ENCODE peak calls at places on chromosomes 4 and X, in eight cellular contexts. O, G, F, Z, T, H, Q and A are unnamed samples. For H3K4me1, the result is how much of the 10 kb centered on the place peaks cover.

GRCh38 chr4:42326524-42326923 is 70.8 kb upstream of the SHISA3 start:
- DNase-seq in G (no peak), T (no peak), Q (no peak), H (no peak), Z (no peak), F (no peak), O (no peak), A (no peak)

GRCh38 chr4:84258905-84259830 is 239.9 kb downstream of the NKX6-1 start:
- DNase-seq in Z (no peak), F (no peak), T (no peak), G (no peak), Q (no peak), H (no peak), O (peak), A (no peak)

GRCh38 chr4:174490356-174490969 is 31.8 kb downstream of the HPGD start:
- DNase-seq in T (no peak), F (no peak), G (no peak), H (no peak), Q (no peak), O (no peak), Z (no peak), A (no peak)

GRCh38 chr4:54683616-54684346 is 26.0 kb downstream of the KIT start:
- DNase-seq in F (no peak), Z (no peak), Q (no peak), O (no peak), H (peak), G (no peak), T (no peak), A (peak)

GRCh38 chr4:11259837-11260236 is 168.9 kb downstream of the HS3ST1 start:
- DNase-seq in G (no peak), Q (no peak), O (no peak), F (no peak), Z (no peak), T (no peak), H (no peak), A (no peak)

GRCh38 chr4:85979276-85979675 is 380.6 kb downstream of the MAPK10 start:
- DNase-seq in F (no peak), Q (no peak), G (no peak), O (no peak), T (no peak), Z (no peak), H (no peak), A (no peak)

GRCh38 chr4:1330761-1331590 is 16.0 kb upstream of the UVSSA start:
- DNase-seq in O (no peak), T (no peak), Z (no peak), G (peak), Q (no peak), F (peak), H (no peak), A (peak)

GRCh38 chr4:146095091-146095690 is 80.3 kb upstream of the LSM6 start:
- DNase-seq in T (no peak), F (no peak), H (peak), O (peak), Q (no peak), G (no peak), Z (no peak), A (no peak)

GRCh38 chr4:158741622-158742021 is 18.4 kb upstream of the PPID start:
- DNase-seq in G (no peak), O (no peak), Z (no peak), Q (no peak), F (no peak), T (no peak), H (no peak), A (no peak)

GRCh38 chr4:22962186-22962786 is 269.5 kb downstream of the GBA3 start:
- DNase-seq in G (no peak), F (no peak), Z (no peak), Q (no peak), O (peak), T (no peak), H (peak), A (no peak)

GRCh38 chr4:81198151-81198550 is 16.9 kb downstream of the PRKG2 start:
- DNase-seq in H (peak), Q (no peak), F (peak), T (no peak), Z (peak), G (no peak), O (no peak), A (peak)

GRCh38 chrX:64204701-64205440 is 637 bp downstream of the AMER1 start:
- DNase-seq in O (peak), F (peak), G (no peak), Q (peak), Z (peak), H (peak), T (peak), A (peak)

GRCh38 chr4:184648220-184649025 is 824 bp downstream of the CASP3 start:
- DNase-seq in T (peak), G (peak), F (peak), H (peak), Q (peak), O (peak), Z (peak), A (peak)

GRCh38 chr4:44725166-44725565 is 1.2 kb downstream of the GNPDA2 start:
- DNase-seq in F (no peak), G (no peak), T (no peak), H (no peak), Z (no peak), O (peak), Q (no peak), A (no peak)

GRCh38 chr4:105022811-105023667 is 123.6 kb upstream of the TET2 start:
- DNase-seq in Q (no peak), F (no peak), O (no peak), T (no peak), H (no peak), Z (peak), G (no peak), A (no peak)

GRCh38 chr4:186789671-186790070 is 66.0 kb upstream of the FAT1 start:
- DNase-seq in H (no peak), G (no peak), Z (no peak), O (no peak), Q (no peak), F (no peak), T (no peak), A (no peak)

GRCh38 chr4:128782076-128782715 is 27.3 kb upstream of the JADE1 start:
- DNase-seq in H (no peak), Z (no peak), T (no peak), Q (no peak), G (peak), F (no peak), O (no peak), A (no peak)

GRCh38 chr4:13921805-13922204 is 294.3 kb upstream of the BOD1L1 start:
- DNase-seq in G (no peak), H (no peak), Z (no peak), T (no peak), Q (no peak), O (peak), F (no peak), A (no peak)

GRCh38 chr4:138051157-138051556 is 191.0 kb downstream of the SLC7A11 start:
- DNase-seq in G (no peak), T (no peak), F (no peak), H (no peak), Z (no peak), Q (no peak), O (no peak), A (no peak)

GRCh38 chrX:70664726-70665125 is 220.1 kb downstream of the DLG3 start:
- DNase-seq in Z (no peak), F (no peak), Q (no peak), T (no peak), H (peak), G (no peak), O (peak), A (no peak)

GRCh38 chrX:68193234-68193633 is 240.1 kb downstream of the OPHN1 start:
- DNase-seq in H (no peak), O (no peak), Z (no peak), Q (no peak), G (no peak), F (no peak), T (no peak), A (no peak)

GRCh38 chrX:153633048-153633447 is 14.0 kb upstream of the DUSP9 start:
- DNase-seq in Z (no peak), F (peak), G (no peak), H (no peak), O (no peak), T (peak), Q (no peak), A (no peak)

GRCh38 chr4:177371452-177371851 is 61.8 kb downstream of the NEIL3 start:
- DNase-seq in G (no peak), Z (no peak), O (no peak), H (no peak), T (no peak), F (no peak), Q (no peak), A (no peak)

GRCh38 chr4:139767168-139767567 is 101.5 kb downstream of the MGST2 start:
- DNase-seq in H (no peak), Z (no peak), Q (no peak), O (no peak), G (no peak), T (no peak), F (no peak), A (no peak)

GRCh38 chrX:66914082-66914481 is 275.2 kb upstream of the EDA2R start:
- DNase-seq in Q (no peak), O (peak), Z (no peak), G (no peak), T (no peak), F (no peak), H (no peak), A (no peak)

GRCh38 chrX:13607356-13607995 is 38.1 kb downstream of the EGFL6 start:
- DNase-seq in F (no peak), Z (no peak), O (peak), G (no peak), T (no peak), Q (no peak), H (no peak), A (no peak)

GRCh38 chr4:3176625-3177229 is 72.2 kb upstream of the MSANTD1 start:
- DNase-seq in F (peak), H (no peak), T (no peak), G (no peak), Q (no peak), Z (no peak), O (no peak), A (no peak)

GRCh38 chr4:100049872-100050271 is 99.8 kb upstream of the H2AZ1 start:
- DNase-seq in Q (no peak), T (no peak), G (no peak), F (no peak), H (no peak), Z (no peak), O (no peak), A (no peak)

GRCh38 chrX:25561190-25561589 is 545.4 kb upstream of the ARX start:
- DNase-seq in T (no peak), H (no peak), G (no peak), F (no peak), O (no peak), Q (no peak), Z (no peak), A (no peak)

GRCh38 chr4:140996757-140997156 is 136.5 kb downstream of the RNF150 start:
- DNase-seq in Q (no peak), O (no peak), H (no peak), G (no peak), Z (no peak), T (no peak), F (no peak), A (no peak)

GRCh38 chrX:130575831-130576404 is 174.1 kb downstream of the RBMX2 start:
- DNase-seq in T (peak), Z (peak), H (peak), Q (peak), F (peak), O (peak), G (no peak), A (peak)

GRCh38 chr4:78517050-78517652 is 34.4 kb upstream of the ANXA3 start:
- DNase-seq in O (peak), F (no peak), G (no peak), Z (no peak), Q (no peak), H (peak), T (no peak), A (no peak)

GRCh38 chr4:35934370-35934981 is 309.8 kb downstream of the ARAP2 start:
- DNase-seq in F (no peak), O (peak), Q (no peak), T (no peak), H (peak), G (no peak), Z (no peak), A (no peak)

GRCh38 chrX:153900806-153901752 is 3.4 kb upstream of the AVPR2 start:
- DNase-seq in G (peak), O (peak), Z (peak), F (peak), T (peak), H (peak), Q (peak), A (no peak)

GRCh38 chr4:3307486-3307885 is 14.7 kb downstream of the RGS12 start:
- DNase-seq in O (no peak), H (no peak), F (no peak), Q (no peak), T (peak), G (peak), Z (peak), A (peak)

GRCh38 chr4:40622913-40623312 is 6.8 kb downstream of the RBM47 start:
- DNase-seq in Z (no peak), F (no peak), T (no peak), O (no peak), Q (no peak), G (no peak), H (no peak), A (no peak)

GRCh38 chr4:40621229-40621591 is 8.5 kb downstream of the RBM47 start:
- DNase-seq in Q (no peak), G (no peak), O (no peak), F (no peak), Z (no peak), H (no peak), T (no peak), A (no peak)

GRCh38 chr4:40623707-40624106 is 6.0 kb downstream of the RBM47 start:
- DNase-seq in T (no peak), Q (no peak), O (no peak), G (no peak), H (no peak), F (no peak), Z (no peak), A (no peak)

GRCh38 chr4:40619600-40619999 is 10.1 kb downstream of the RBM47 start:
- DNase-seq in Z (no peak), O (no peak), H (no peak), T (no peak), G (no peak), Q (no peak), F (no peak), A (no peak)

GRCh38 chr4:40621592-40622512 is 7.8 kb downstream of the RBM47 start:
- DNase-seq in Q (peak), G (no peak), F (no peak), Z (peak), O (peak), T (peak), H (no peak), A (peak)
- H3K27ac ChIP-seq in Q (no peak), G (no peak), F (peak), Z (peak), O (peak), T (no peak), H (no peak), A (no peak)

GRCh38 chr4:48193096-48193836 is 59.2 kb upstream of the TXK start:
- DNase-seq in G (no peak), H (no peak), Q (no peak), T (no peak), O (no peak), F (no peak), Z (no peak), A (no peak)
- H3K4me3 ChIP-seq in G (no peak), H (no peak), Q (no peak), T (no peak), O (no peak), F (no peak), Z (no peak), A (no peak)

DNA sequence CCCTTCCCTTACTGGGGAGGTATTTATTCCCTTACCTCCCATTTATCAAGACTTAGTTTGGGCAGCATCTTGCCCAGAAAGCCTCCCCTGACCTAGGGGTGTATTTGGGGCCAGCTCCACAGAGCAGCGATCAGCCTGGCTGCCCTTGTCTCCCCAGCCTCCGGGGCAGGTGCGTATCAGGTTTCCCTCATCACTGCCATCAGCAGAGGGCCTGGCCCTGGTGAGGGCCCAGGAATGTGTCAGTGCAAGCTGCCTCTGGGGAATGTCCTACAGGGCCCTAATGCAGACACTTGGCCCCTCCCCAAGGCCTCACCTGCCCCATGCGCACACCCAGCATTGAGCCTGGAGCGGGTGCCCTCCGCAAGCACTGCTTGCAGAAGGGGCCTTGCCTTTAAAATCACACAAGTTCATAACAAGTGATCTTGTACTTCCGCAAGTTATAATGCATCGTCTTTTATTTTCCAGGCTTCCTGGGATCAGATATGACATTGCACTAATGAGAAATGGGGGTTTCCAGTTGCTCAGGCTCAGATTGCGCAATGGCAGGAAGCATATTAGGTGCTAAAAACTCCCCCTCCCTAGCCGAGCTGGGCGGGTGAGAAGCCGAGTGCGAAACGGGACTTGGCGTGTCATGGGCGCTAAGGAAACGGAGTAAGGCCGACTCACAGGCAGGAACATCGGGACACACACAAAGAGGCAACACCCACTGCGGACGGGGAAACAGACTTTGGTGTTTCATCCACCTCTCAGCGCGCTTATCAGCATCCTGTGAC is 25.4 kb upstream of the AFAP1 start:
- DNase-seq in Z (no peak), F (no peak), H (no peak), T (peak), G (peak), O (no peak), Q (peak), A (peak)
- H3K4me1 ChIP-seq in Z (under half), F (under half), H (under half), T (under half), G (half or more), O (under half), Q (under half), A (under half)

GRCh38 chr4:102223461-102223860 is 121.8 kb downstream of the SLC39A8 start:
- DNase-seq in Q (no peak), T (no peak), F (no peak), H (no peak), G (no peak), O (no peak), Z (no peak), A (no peak)
- H3K27ac ChIP-seq in Q (no peak), T (no peak), F (no peak), H (no peak), G (no peak), O (no peak), Z (no peak), A (no peak)

DNA sequence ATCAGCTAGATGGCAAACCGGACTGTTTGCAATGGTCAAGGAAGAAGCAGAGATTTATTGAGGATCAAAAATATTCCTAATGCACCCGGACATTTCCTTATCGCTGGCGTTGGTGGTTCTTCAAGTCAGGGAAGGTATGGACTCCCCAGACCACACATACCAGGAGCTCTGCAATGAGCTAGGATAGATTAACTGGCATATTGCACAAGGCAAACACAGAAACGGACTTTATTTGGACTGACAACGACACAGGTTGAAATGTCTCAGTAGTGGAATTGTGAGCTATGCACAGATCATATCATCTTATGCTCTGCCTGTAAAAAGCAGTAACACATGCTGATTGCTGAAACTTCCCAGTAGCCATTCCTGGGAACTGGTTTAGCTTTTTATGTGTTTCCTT is 1.7 kb downstream of the TSPAN7 start:
- DNase-seq in H (no peak), G (no peak), Z (no peak), O (peak), Q (no peak), F (no peak), T (no peak), A (no peak)
- H3K4me3 ChIP-seq in H (no peak), G (no peak), Z (peak), O (no peak), Q (no peak), F (peak), T (no peak), A (peak)

GRCh38 chr4:80077639-80078038 is 4.6 kb upstream of the ANTXR2 start:
- DNase-seq in G (no peak), T (no peak), F (no peak), O (no peak), H (no peak), Q (no peak), Z (no peak), A (no peak)
- H3K4me1 ChIP-seq in G (under half), T (under half), F (under half), O (under half), H (under half), Q (under half), Z (under half), A (under half)

GRCh38 chr4:7067523-7068278 is at the start of gene GRPEL1:
- DNase-seq in Q (peak), H (peak), O (peak), F (peak), T (peak), Z (peak), G (peak), A (peak)
- H3K27ac ChIP-seq in Q (peak), H (peak), O (peak), F (peak), T (peak), Z (peak), G (peak), A (peak)